ENCODE peak calls at places on chromosome 15, in eight cellular contexts. P is PC-9, S is fibroblast of lung, N is breast epithelium, L is OCI-LY7, T is mesothelial cell of epicardium, O is GM12864, X is kidney epithelial cell. F is an unnamed sample.

GRCh38 chr15:67914537-67915373 is 74.9 kb upstream of the RNU6-1 start:
- DNase-seq in X (no peak), S (peak), N (no peak), O (no peak), P (no peak), L (no peak), T (peak), F (no peak)

GRCh38 chr15:34147371-34148140 is 45.7 kb downstream of the PGBD4 start:
- DNase-seq in P (no peak), T (no peak), X (no peak), S (peak), O (no peak), N (no peak), L (no peak), F (no peak)

GRCh38 chr15:41944313-41944940 is 27.9 kb downstream of the EHD4 start:
- DNase-seq in X (peak), N (peak), L (no peak), P (peak), T (peak), O (no peak), S (peak), F (no peak)

GRCh38 chr15:100041380-100041779 is 300.4 kb downstream of the ADAMTS17 start:
- DNase-seq in T (no peak), L (no peak), N (no peak), X (no peak), S (no peak), P (no peak), O (no peak), F (no peak)

GRCh38 chr15:38253448-38253847 is 812 bp downstream of the SPRED1 start:
- DNase-seq in T (no peak), X (peak), N (no peak), S (peak), L (peak), O (no peak), P (peak), F (no peak)

GRCh38 chr15:23467110-23467600 is 20.1 kb upstream of the GOLGA6L2 start:
- DNase-seq in P (no peak), T (no peak), S (peak), N (no peak), L (peak), O (no peak), X (no peak), F (peak)

GRCh38 chr15:99720533-99720932 is 12.7 kb downstream of the LYSMD4 start:
- DNase-seq in L (no peak), S (no peak), T (no peak), O (no peak), N (peak), P (no peak), X (no peak), F (no peak)

GRCh38 chr15:48765007-48765406 is 45.9 kb downstream of the CEP152 start:
- DNase-seq in S (no peak), X (no peak), P (no peak), L (no peak), N (no peak), O (no peak), T (no peak), F (no peak)

GRCh38 chr15:42348083-42348482 is 11.2 kb upstream of the CAPN3 start:
- DNase-seq in X (peak), S (peak), N (no peak), L (no peak), O (no peak), T (no peak), P (no peak), F (no peak)

GRCh38 chr15:72787521-72787920 is 4.0 kb upstream of the ADPGK start:
- DNase-seq in T (no peak), S (peak), O (no peak), N (no peak), X (no peak), L (no peak), P (no peak), F (no peak)

GRCh38 chr15:78195735-78196201 is 38.6 kb downstream of the ACSBG1 start:
- DNase-seq in N (peak), T (no peak), O (no peak), X (no peak), P (peak), L (peak), S (no peak), F (peak)

GRCh38 chr15:47293763-47294162 is 423.5 kb upstream of the SEMA6D start:
- DNase-seq in N (peak), T (no peak), L (no peak), P (no peak), O (no peak), X (no peak), S (peak), F (no peak)

DNA sequence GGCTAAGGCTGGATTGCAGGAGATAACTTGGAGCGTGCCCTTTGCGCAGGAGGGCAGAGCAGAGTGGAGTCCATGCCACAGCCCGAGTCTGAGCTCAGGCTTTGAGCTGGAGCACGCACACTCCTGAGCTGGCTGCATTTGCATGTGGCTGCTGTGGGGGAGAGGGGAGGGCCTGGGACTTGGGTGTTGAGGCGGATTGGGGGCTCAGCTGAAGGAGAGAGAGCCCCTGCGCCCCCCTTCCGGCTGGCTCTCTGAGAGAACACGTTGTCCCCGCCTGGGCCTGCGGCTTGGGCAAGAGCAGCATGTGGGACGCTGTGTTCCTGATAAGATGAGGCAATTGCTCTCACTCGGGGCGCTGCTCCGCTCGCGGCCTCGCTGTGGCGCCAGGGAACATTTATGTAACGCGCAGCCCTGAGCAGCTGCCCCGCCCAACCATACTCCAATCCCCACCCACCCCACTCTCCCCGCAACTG is 39.1 kb downstream of the KLF13 start:
- DNase-seq in P (no peak), T (peak), L (peak), O (peak), X (no peak), S (peak), N (peak), F (peak)
- TF ChIP-seq CTCF in P (no peak), T (no peak), L (peak), O (peak), X (peak), S (peak), N (no peak), F (peak)

GRCh38 chr15:98147415-98147814 is 186.9 kb downstream of the ARRDC4 start:
- DNase-seq in P (no peak), O (no peak), L (peak), T (no peak), X (no peak), N (no peak), S (no peak), F (no peak)
- TF ChIP-seq CTCF in P (no peak), O (no peak), L (no peak), T (no peak), X (no peak), N (no peak), S (no peak), F (no peak)

GRCh38 chr15:92383528-92384326 is 10.0 kb upstream of the ST8SIA2 start:
- DNase-seq in O (peak), X (no peak), S (no peak), T (no peak), L (no peak), P (no peak), N (no peak), F (peak)
- TF ChIP-seq CTCF in O (peak), X (peak), S (peak), T (peak), L (peak), P (no peak), N (no peak), F (peak)

DNA sequence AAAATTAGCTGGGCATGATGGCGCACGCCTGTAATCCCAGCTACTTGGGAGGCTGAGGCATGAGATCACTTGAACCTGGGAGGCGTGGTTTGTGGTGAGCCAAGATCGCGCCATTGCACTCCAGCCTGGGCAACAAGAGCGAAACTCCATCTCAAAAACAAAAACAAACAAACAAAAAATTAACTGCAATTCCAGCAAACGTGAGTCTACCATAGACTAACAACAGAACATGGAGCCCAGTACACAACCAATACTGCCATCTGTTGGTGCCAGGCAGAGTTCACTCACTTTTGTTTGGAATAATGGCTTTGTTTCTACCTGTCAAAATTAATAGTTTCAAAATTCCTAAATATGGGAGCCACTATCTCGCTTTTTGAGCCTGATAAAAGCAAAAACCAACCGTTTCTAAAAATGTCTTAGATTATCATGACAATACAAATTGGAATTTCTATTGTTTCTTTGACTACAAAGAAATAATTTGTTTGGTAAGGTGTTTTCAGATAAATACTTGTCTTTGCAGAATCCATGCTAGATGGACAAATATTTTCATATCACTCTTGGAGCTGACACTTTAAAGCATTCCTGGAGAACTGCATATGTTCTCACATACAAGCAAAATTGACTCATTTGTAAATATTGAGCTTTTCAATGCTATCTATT is 45.0 kb downstream of the GPR176 start:
- DNase-seq in N (no peak), L (peak), T (no peak), X (no peak), S (peak), P (peak), O (no peak), F (peak)
- TF ChIP-seq CTCF in N (peak), L (peak), T (no peak), X (peak), S (peak), P (peak), O (peak), F (peak)

GRCh38 chr15:79769933-79770332 is 126.9 kb downstream of the MTHFS start:
- DNase-seq in L (no peak), X (no peak), N (no peak), O (no peak), P (no peak), S (no peak), T (no peak), F (no peak)

DNA sequence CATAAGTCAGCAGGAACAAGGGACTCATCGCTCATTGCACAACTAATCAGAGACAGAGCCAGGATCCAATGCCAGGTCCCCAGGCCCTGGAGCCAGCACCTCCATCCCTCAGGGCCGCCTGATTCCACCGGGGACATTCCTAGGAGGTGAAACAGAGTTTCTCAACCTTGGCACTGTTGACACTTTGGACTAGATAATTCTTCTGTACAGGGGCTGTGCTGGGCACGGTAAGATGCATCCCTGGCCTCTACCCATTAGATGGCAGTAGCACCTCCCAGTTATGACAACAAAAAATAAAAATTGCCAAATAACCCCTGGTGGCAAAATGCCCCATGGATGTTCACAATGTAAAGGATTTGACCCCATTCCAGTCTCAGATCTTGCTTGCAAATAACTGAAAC is 127.7 kb downstream of the MTHFS start:
- DNase-seq in X (no peak), L (peak), O (no peak), S (no peak), N (peak), T (no peak), P (no peak), F (no peak)
- TF ChIP-seq CTCF in X (no peak), L (peak), O (peak), S (peak), N (peak), T (no peak), P (peak), F (peak)

GRCh38 chr15:29668120-29668602 is 154.1 kb downstream of the TJP1 start:
- DNase-seq in L (peak), O (peak), T (peak), P (peak), N (no peak), X (peak), S (peak), F (no peak)
- TF ChIP-seq CTCF in L (peak), O (peak), T (peak), P (peak), N (peak), X (peak), S (peak), F (no peak)

GRCh38 chr15:64653757-64654156 is 121.6 kb downstream of the RBPMS2 start:
- DNase-seq in P (no peak), L (peak), X (no peak), N (no peak), S (peak), T (no peak), O (no peak), F (no peak)
- TF ChIP-seq CTCF in P (peak), L (peak), X (peak), N (no peak), S (no peak), T (no peak), O (peak), F (peak)

GRCh38 chr15:35690698-35691116 is 144.7 kb upstream of the DPH6 start:
- DNase-seq in P (no peak), T (no peak), N (no peak), X (peak), L (no peak), S (peak), O (no peak), F (no peak)
- TF ChIP-seq CTCF in P (no peak), T (no peak), N (no peak), X (no peak), L (no peak), S (no peak), O (no peak), F (no peak)

F was measured in GM10248.